ENCODE peak calls at places on chromosomes 13 and 19, in four cellular contexts. One of them, this sample, is unnamed.

GRCh38 chr19:4403005-4403761 is 743 bp downstream of the CHAF1A start:
- DNase-seq in H1: no peak
- DNase-seq in A549: peak
- DNase-seq in heart right ventricle: no peak
- DNase-seq in this sample: no peak

GRCh38 chr19:14006766-14007562 is 844 bp upstream of the RFX1 start:
- DNase-seq in H1: peak
- DNase-seq in A549: no peak
- DNase-seq in heart right ventricle: peak
- DNase-seq in this sample: peak

GRCh38 chr13:73956101-73956500 is 178.1 kb downstream of the KLF12 start:
- DNase-seq in A549: no peak
- DNase-seq in heart right ventricle: no peak
- DNase-seq in H1: no peak
- DNase-seq in this sample: no peak

GRCh38 chr19:45231891-45232290 is 13.3 kb downstream of the EXOC3L2 start:
- DNase-seq in A549: no peak
- DNase-seq in heart right ventricle: no peak
- DNase-seq in H1: no peak
- DNase-seq in this sample: peak

GRCh38 chr19:2476451-2477140 is 669 bp downstream of the GADD45B start:
- DNase-seq in heart right ventricle: peak
- DNase-seq in A549: peak
- DNase-seq in H1: peak
- DNase-seq in this sample: no peak

GRCh38 chr13:41548870-41549269 is 91.5 kb downstream of the RGCC start:
- DNase-seq in H1: no peak
- DNase-seq in heart right ventricle: no peak
- DNase-seq in A549: no peak
- DNase-seq in this sample: no peak

GRCh38 chr19:10007366-10007765 is 2.9 kb downstream of the COL5A3 start:
- DNase-seq in H1: no peak
- DNase-seq in heart right ventricle: peak
- DNase-seq in A549: no peak
- DNase-seq in this sample: no peak

GRCh38 chr19:47274891-47275865 is 493 bp downstream of the INAFM1 start:
- DNase-seq in heart right ventricle: peak
- DNase-seq in A549: no peak
- DNase-seq in H1: peak
- DNase-seq in this sample: no peak

GRCh38 chr19:49359851-49360845 is 2.1 kb downstream of the TEAD2 start:
- DNase-seq in A549: no peak
- DNase-seq in H1: no peak
- DNase-seq in heart right ventricle: no peak
- DNase-seq in this sample: no peak
- H3K27ac ChIP-seq in A549: peak
- H3K27ac ChIP-seq in H1: peak
- H3K27ac ChIP-seq in heart right ventricle: no peak
- H3K27ac ChIP-seq in this sample: peak

DNA sequence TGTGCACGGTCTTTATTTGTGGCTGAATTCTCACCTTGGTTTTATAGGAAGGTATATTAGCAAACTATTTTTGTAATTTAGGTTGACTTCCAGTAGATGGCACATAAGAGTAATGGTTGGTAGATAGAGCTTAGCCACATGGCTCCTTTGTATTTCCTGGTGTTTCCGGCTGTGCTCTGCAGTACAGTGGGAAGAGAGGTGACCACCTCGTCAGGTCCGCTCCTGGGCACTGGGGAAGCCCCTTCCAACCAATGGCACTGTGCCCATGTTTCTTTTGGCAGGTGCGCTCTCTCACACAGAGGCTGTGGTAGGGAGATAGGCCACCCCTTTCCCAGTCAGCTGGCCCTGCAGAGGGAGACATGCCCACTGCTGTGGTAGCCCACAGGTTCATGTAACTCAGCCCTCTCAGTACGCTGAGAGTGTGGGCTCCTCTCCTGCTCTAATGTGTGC is 74.3 kb upstream of the ATP12A start:
- DNase-seq in A549: peak
- DNase-seq in heart right ventricle: no peak
- DNase-seq in H1: peak
- DNase-seq in this sample: no peak
- TF ChIP-seq CTCF in A549: peak
- TF ChIP-seq CTCF in heart right ventricle: no peak
- TF ChIP-seq CTCF in H1: peak
- TF ChIP-seq CTCF in this sample: no peak

GRCh38 chr13:114135731-114136171 is 3.3 kb upstream of the RASA3 start:
- DNase-seq in heart right ventricle: no peak
- DNase-seq in A549: no peak
- DNase-seq in H1: peak
- DNase-seq in this sample: no peak

GRCh38 chr13:114136576-114136975 is 4.2 kb upstream of the RASA3 start:
- DNase-seq in heart right ventricle: no peak
- DNase-seq in A549: no peak
- DNase-seq in H1: no peak
- DNase-seq in this sample: no peak

GRCh38 chr13:114132419-114133121 is at the start of gene RASA3:
- DNase-seq in heart right ventricle: peak
- DNase-seq in A549: peak
- DNase-seq in H1: peak
- DNase-seq in this sample: peak

GRCh38 chr13:114134944-114135610 is 2.7 kb upstream of the RASA3 start:
- DNase-seq in H1: no peak
- DNase-seq in A549: no peak
- DNase-seq in heart right ventricle: no peak
- DNase-seq in this sample: no peak

DNA sequence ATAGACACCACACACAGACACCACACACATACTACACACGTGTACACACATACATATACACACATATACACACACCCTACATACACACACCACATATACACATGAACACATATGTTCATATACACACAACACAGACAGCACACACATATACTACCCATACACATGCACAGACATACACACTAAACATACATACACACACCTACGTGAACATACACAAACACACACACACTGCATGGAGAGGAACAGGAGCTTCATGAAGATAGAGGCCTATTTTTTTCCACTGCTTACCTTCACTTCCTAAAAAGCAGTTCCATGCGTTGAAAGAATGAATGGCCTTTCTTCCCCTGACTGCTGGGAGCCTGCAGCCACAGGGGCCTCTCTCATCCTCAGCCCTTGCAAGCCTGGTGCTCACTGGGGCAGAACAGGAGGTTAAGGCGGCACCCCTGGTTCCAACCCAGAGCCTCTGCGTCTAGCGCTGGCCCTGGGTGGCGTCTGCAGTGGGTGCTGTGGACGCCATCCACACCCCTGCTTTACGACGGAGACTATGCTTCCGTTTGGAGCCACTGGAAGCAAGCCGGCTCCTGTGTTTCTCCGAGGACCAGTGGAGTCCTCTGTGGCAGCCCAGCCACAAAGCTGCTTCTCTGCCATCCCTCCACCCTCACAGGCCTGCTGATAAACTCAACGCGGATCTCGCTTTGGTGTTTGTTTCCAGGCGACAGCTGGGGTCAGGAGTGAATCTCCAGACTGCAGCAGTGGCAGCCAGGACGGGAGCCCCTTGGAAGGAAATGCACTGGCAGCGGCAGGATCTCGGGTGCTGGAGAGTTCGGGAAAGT is 1.9 kb upstream of the RASA3 start:
- DNase-seq in A549: no peak
- DNase-seq in heart right ventricle: no peak
- DNase-seq in H1: no peak
- DNase-seq in this sample: no peak
- H3K27ac ChIP-seq in A549: no peak
- H3K27ac ChIP-seq in heart right ventricle: peak
- H3K27ac ChIP-seq in H1: no peak
- H3K27ac ChIP-seq in this sample: peak

GRCh38 chr13:112762690-112763080 is 72.8 kb downstream of the ATP11A start:
- DNase-seq in heart right ventricle: no peak
- DNase-seq in A549: no peak
- DNase-seq in H1: no peak
- DNase-seq in this sample: no peak

GRCh38 chr13:112760931-112761330 is 71.1 kb downstream of the ATP11A start:
- DNase-seq in A549: no peak
- DNase-seq in H1: no peak
- DNase-seq in heart right ventricle: no peak
- DNase-seq in this sample: no peak

GRCh38 chr13:112760440-112760839 is 70.6 kb downstream of the ATP11A start:
- DNase-seq in A549: no peak
- DNase-seq in heart right ventricle: no peak
- DNase-seq in H1: no peak
- DNase-seq in this sample: no peak

GRCh38 chr13:112764028-112764427 is 74.2 kb downstream of the ATP11A start:
- DNase-seq in heart right ventricle: no peak
- DNase-seq in A549: no peak
- DNase-seq in H1: no peak
- DNase-seq in this sample: no peak

GRCh38 chr13:112761701-112762689 is 72.2 kb downstream of the ATP11A start:
- DNase-seq in H1: no peak
- DNase-seq in A549: no peak
- DNase-seq in heart right ventricle: no peak
- DNase-seq in this sample: no peak
- TF ChIP-seq CTCF in H1: no peak
- TF ChIP-seq CTCF in A549: no peak
- TF ChIP-seq CTCF in heart right ventricle: no peak
- TF ChIP-seq CTCF in this sample: no peak

GRCh38 chr19:35006999-35007365 is 6.9 kb downstream of the GRAMD1A start:
- DNase-seq in H1: no peak
- DNase-seq in A549: no peak
- DNase-seq in heart right ventricle: no peak
- DNase-seq in this sample: no peak

GRCh38 chr19:35005256-35005977 is 5.3 kb downstream of the GRAMD1A start:
- DNase-seq in heart right ventricle: no peak
- DNase-seq in A549: no peak
- DNase-seq in H1: no peak
- DNase-seq in this sample: no peak

GRCh38 chr19:35006342-35006998 is 6.3 kb downstream of the GRAMD1A start:
- DNase-seq in heart right ventricle: no peak
- DNase-seq in A549: peak
- DNase-seq in H1: no peak
- DNase-seq in this sample: no peak

GRCh38 chr19:35002037-35002535 is 2.0 kb downstream of the GRAMD1A start:
- DNase-seq in heart right ventricle: no peak
- DNase-seq in H1: no peak
- DNase-seq in A549: no peak
- DNase-seq in this sample: no peak

GRCh38 chr19:35004517-35005255 is 4.6 kb downstream of the GRAMD1A start:
- DNase-seq in A549: no peak
- DNase-seq in H1: no peak
- DNase-seq in heart right ventricle: no peak
- DNase-seq in this sample: no peak
- H3K27ac ChIP-seq in A549: peak
- H3K27ac ChIP-seq in H1: peak
- H3K27ac ChIP-seq in heart right ventricle: peak
- H3K27ac ChIP-seq in this sample: peak

DNA sequence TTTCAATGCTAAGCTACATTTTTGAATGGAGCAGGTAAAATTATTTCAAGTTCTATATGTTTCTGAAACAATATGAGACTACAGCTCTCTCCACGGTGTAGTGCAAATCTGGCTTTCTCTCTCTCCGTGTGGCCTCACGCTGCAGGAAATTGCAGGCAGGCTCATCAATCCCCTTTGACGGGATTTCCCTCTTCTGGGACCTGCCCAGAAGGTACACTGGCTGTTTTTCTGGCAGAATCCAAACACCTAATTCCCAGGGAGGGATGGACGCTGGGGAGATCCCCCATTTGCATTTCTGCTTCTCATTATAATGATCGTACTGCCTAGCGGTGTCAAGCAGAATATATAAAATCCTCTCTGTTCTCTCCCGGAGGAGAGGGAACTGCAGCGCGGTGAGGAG is 493.9 kb downstream of the LIG4 start:
- DNase-seq in A549: no peak
- DNase-seq in heart right ventricle: no peak
- DNase-seq in H1: no peak
- DNase-seq in this sample: no peak
- TF ChIP-seq CTCF in A549: no peak
- TF ChIP-seq CTCF in heart right ventricle: no peak
- TF ChIP-seq CTCF in H1: no peak
- TF ChIP-seq CTCF in this sample: no peak

GRCh38 chr13:112579310-112579843 is 8.6 kb downstream of the TUBGCP3 start:
- DNase-seq in A549: no peak
- DNase-seq in H1: no peak
- DNase-seq in heart right ventricle: no peak
- DNase-seq in this sample: no peak

GRCh38 chr13:112580912-112581311 is 7.0 kb downstream of the TUBGCP3 start:
- DNase-seq in heart right ventricle: no peak
- DNase-seq in H1: no peak
- DNase-seq in A549: no peak
- DNase-seq in this sample: no peak

GRCh38 chr13:112583592-112584277 is 4.2 kb downstream of the TUBGCP3 start:
- DNase-seq in heart right ventricle: no peak
- DNase-seq in H1: no peak
- DNase-seq in A549: no peak
- DNase-seq in this sample: no peak

GRCh38 chr13:112580211-112580610 is 7.7 kb downstream of the TUBGCP3 start:
- DNase-seq in heart right ventricle: no peak
- DNase-seq in A549: no peak
- DNase-seq in H1: no peak
- DNase-seq in this sample: no peak

GRCh38 chr13:112582305-112582704 is 5.6 kb downstream of the TUBGCP3 start:
- DNase-seq in A549: no peak
- DNase-seq in H1: no peak
- DNase-seq in heart right ventricle: no peak
- DNase-seq in this sample: no peak
- H3K27ac ChIP-seq in A549: no peak
- H3K27ac ChIP-seq in H1: no peak
- H3K27ac ChIP-seq in heart right ventricle: no peak
- H3K27ac ChIP-seq in this sample: no peak

DNA sequence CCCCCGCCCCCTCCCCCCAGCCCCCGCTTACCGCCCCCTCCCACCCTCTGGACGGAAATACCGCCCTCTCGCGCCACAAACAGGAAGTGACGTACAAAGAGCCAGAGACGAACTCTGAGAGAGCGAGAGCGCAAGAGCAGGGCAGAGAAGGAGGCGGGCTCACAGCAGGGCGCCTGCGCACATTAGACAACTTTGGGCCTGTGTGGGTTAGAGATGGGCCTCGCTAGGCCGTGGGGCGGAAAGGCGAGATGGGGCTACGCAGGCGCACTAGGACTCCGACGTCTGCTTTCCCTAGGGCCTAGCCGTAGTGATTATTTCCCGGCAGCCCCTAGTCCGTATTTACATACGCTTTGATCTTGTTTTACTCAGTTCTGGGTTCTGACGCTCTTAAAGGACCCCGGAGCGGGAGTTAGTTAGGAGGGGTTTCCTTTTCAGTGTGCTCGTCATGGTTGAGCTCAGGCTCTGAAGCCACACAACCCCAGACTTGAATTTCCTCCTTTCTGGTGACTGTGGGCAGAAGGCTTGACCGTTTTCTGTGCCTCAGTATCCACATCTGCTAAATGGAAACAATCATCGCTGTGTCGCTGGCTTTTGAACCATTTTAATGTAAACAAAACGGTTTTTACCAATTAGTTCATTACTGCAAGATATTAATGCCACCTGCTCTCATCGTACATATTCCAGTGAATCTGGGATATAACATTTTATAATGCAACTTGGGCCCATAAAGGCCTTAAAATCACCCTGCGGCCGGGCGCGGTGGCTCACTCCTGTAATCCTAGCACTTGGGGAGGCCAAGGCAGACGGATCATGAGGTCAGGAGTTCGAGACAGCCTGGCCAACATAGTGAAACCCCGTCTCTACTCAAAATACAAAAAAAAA is 449 bp upstream of the AKT2 start:
- DNase-seq in heart right ventricle: peak
- DNase-seq in H1: peak
- DNase-seq in A549: peak
- DNase-seq in this sample: peak
- TF ChIP-seq CTCF in heart right ventricle: no peak
- TF ChIP-seq CTCF in H1: no peak
- TF ChIP-seq CTCF in A549: no peak
- TF ChIP-seq CTCF in this sample: no peak

This sample was measured in RWPE1.